ENCODE peak calls at places on chromosomes 2 and 18, in four cellular contexts. F is A549, V is K562, R is HepG2. N is an unnamed sample.

GRCh38 chr18:25351773-25352628 is at the start of gene ZNF521:
- DNase-seq in F (no peak), R (peak), V (peak), N (peak)

GRCh38 chr2:69559696-69560482 is 83.7 kb downstream of the AAK1 start:
- DNase-seq in R (peak), F (peak), V (peak), N (peak)

GRCh38 chr2:178241852-178242551 is 47.7 kb downstream of the OSBPL6 start:
- DNase-seq in R (no peak), V (no peak), F (peak), N (no peak)

GRCh38 chr18:75293591-75293990 is 83.0 kb downstream of the TSHZ1 start:
- DNase-seq in F (no peak), R (no peak), V (no peak), N (no peak)

GRCh38 chr2:239625106-239625845 is 224.5 kb upstream of the HDAC4 start:
- DNase-seq in F (no peak), V (no peak), R (no peak), N (no peak)

GRCh38 chr2:173623411-173624076 is 268.9 kb downstream of the CDCA7 start:
- DNase-seq in R (no peak), V (no peak), F (no peak), N (no peak)

GRCh38 chr18:39455300-39455699 is 1889.7 kb upstream of the CELF4 start:
- DNase-seq in V (no peak), R (peak), F (no peak), N (no peak)

GRCh38 chr2:3526871-3527270 is 7.5 kb upstream of the ADI1 start:
- DNase-seq in F (no peak), R (no peak), V (no peak), N (no peak)

GRCh38 chr18:7950380-7951143 is 383.4 kb downstream of the PTPRM start:
- DNase-seq in R (peak), V (peak), F (peak), N (no peak)

GRCh38 chr2:140502951-140503630 is 1627.7 kb downstream of the LRP1B start:
- DNase-seq in R (no peak), F (no peak), V (no peak), N (no peak)

GRCh38 chr2:232658217-232658785 is 24.9 kb downstream of the EFHD1 start:
- DNase-seq in F (no peak), R (no peak), V (peak), N (no peak)

GRCh38 chr18:31680836-31681568 is 3.4 kb downstream of the B4GALT6 start:
- DNase-seq in F (peak), R (no peak), V (peak), N (no peak)

GRCh38 chr18:79798346-79798998 is 734 bp downstream of the KCNG2 start:
- DNase-seq in V (no peak), R (no peak), F (no peak), N (peak)

GRCh38 chr18:28143725-28144124 is 33.2 kb downstream of the CDH2 start:
- DNase-seq in F (no peak), V (no peak), R (peak), N (no peak)

GRCh38 chr2:162103443-162104009 is 29.5 kb upstream of the DPP4 start:
- DNase-seq in F (no peak), R (no peak), V (no peak), N (no peak)

GRCh38 chr2:1990724-1991123 is 246.4 kb upstream of the PXDN start:
- DNase-seq in V (no peak), R (no peak), F (no peak), N (no peak)

GRCh38 chr18:36536426-36536825 is 238.9 kb downstream of the FHOD3 start:
- DNase-seq in V (no peak), F (no peak), R (no peak), N (peak)

GRCh38 chr18:2657788-2658458 is 2.4 kb downstream of the SMCHD1 start:
- DNase-seq in V (no peak), R (peak), F (no peak), N (no peak)

GRCh38 chr2:133780099-133780996 is 212.1 kb upstream of the NCKAP5 start:
- DNase-seq in F (peak), V (peak), R (peak), N (peak)

GRCh38 chr18:79805211-79805862 is 7.6 kb downstream of the KCNG2 start:
- DNase-seq in F (no peak), R (no peak), V (no peak), N (no peak)

GRCh38 chr2:88897718-88898117 is 206.2 kb downstream of the RPIA start:
- DNase-seq in V (no peak), R (no peak), F (no peak), N (no peak)

GRCh38 chr18:54381640-54382039 is 23.9 kb downstream of the C18orf54 start:
- DNase-seq in R (no peak), F (no peak), V (no peak), N (no peak)

GRCh38 chr18:77069931-77070330 is 62.7 kb downstream of the MBP start:
- DNase-seq in R (no peak), F (no peak), V (no peak), N (no peak)

GRCh38 chr2:14927021-14927564 is 294.6 kb downstream of the LRATD1 start:
- DNase-seq in V (no peak), R (peak), F (no peak), N (no peak)

GRCh38 chr2:151902829-151903228 is 74.6 kb upstream of the ARL5A start:
- DNase-seq in R (no peak), V (no peak), F (no peak), N (no peak)

GRCh38 chr18:45212186-45213039 is 402.9 kb upstream of the SLC14A2 start:
- DNase-seq in F (peak), R (peak), V (peak), N (peak)

GRCh38 chr2:146764301-146764700 is 1080.5 kb upstream of the ACVR2A start:
- DNase-seq in R (no peak), F (no peak), V (no peak), N (no peak)

GRCh38 chr2:120654383-120655134 is 81.1 kb upstream of the GLI2 start:
- DNase-seq in R (no peak), F (no peak), V (no peak), N (peak)

GRCh38 chr2:197675711-197676188 is 363 bp upstream of the RFTN2 start:
- DNase-seq in R (no peak), V (no peak), F (no peak), N (peak)

GRCh38 chr2:226721541-226721940 is 78.1 kb downstream of the IRS1 start:
- DNase-seq in F (no peak), R (no peak), V (no peak), N (no peak)

GRCh38 chr18:57439617-57439975 is 4.4 kb downstream of the ONECUT2 start:
- DNase-seq in F (no peak), V (no peak), R (no peak), N (peak)

GRCh38 chr2:232460171-232460570 is 4.2 kb downstream of the ALPI start:
- DNase-seq in F (no peak), R (no peak), V (no peak), N (no peak)

GRCh38 chr2:86788172-86788571 is 2.5 kb downstream of the CD8A start:
- DNase-seq in V (no peak), F (no peak), R (no peak), N (no peak)

GRCh38 chr18:80145191-80145799 is 36.2 kb downstream of the ADNP2 start:
- DNase-seq in V (no peak), F (no peak), R (no peak), N (no peak)

GRCh38 chr2:11764359-11764758 is 17.9 kb downstream of the LPIN1 start:
- DNase-seq in F (no peak), V (no peak), R (no peak), N (no peak)

GRCh38 chr2:8849322-8849721 is 11.9 kb upstream of the KIDINS220 start:
- DNase-seq in V (no peak), F (no peak), R (no peak), N (no peak)

GRCh38 chr2:238996331-238997136 is 148.6 kb downstream of the TWIST2 start:
- DNase-seq in F (no peak), R (no peak), V (no peak), N (no peak)

GRCh38 chr2:175698076-175698475 is 304.0 kb downstream of the LNPK start:
- DNase-seq in F (no peak), V (no peak), R (no peak), N (no peak)
- TF ChIP-seq USF2 in F (no peak), V (no peak), R (no peak), N (no peak)

GRCh38 chr2:117853316-117853715 is 38.8 kb downstream of the DDX18 start:
- DNase-seq in V (no peak), R (no peak), F (no peak), N (no peak)

GRCh38 chr2:117851969-117852368 is 37.5 kb downstream of the DDX18 start:
- DNase-seq in F (no peak), R (no peak), V (no peak), N (no peak)

GRCh38 chr2:117853873-117854272 is 39.4 kb downstream of the DDX18 start:
- DNase-seq in R (no peak), F (no peak), V (no peak), N (no peak)

GRCh38 chr2:117850461-117850860 is 36.0 kb downstream of the DDX18 start:
- DNase-seq in V (no peak), R (no peak), F (no peak), N (no peak)

DNA sequence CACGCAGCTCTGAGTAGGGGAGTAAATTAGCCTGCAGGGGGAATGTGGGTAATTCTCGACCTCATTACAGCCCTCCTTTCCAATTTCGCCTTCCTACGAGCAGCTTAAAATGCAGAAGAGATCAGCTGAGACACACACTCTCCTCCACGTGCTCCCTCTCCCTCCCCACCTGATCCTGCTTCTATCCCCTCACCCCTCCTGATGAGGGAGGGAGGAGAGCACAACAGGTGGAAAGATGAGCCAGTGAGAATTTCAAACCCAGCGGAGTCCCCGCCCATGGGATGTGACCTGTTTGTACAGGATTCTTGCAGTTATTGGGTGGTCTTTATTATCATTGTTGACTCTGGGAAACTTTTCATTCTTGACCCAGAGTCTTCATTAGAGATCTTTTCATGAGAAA is 35.5 kb downstream of the DDX18 start:
- DNase-seq in F (no peak), R (no peak), V (no peak), N (peak)
- TF ChIP-seq NR3C1 in F (no peak), R (no peak), V (no peak), N (no peak)

GRCh38 chr2:98572211-98572610 is 36.1 kb downstream of the COA5 start:
- DNase-seq in F (no peak), V (no peak), R (no peak), N (no peak)

GRCh38 chr2:98571796-98572195 is 36.5 kb downstream of the COA5 start:
- DNase-seq in V (no peak), R (no peak), F (no peak), N (no peak)

GRCh38 chr2:98571121-98571701 is 37.1 kb downstream of the COA5 start:
- DNase-seq in V (no peak), F (no peak), R (no peak), N (no peak)

GRCh38 chr2:98573426-98573825 is 34.9 kb downstream of the COA5 start:
- DNase-seq in R (no peak), F (no peak), V (no peak), N (no peak)

DNA sequence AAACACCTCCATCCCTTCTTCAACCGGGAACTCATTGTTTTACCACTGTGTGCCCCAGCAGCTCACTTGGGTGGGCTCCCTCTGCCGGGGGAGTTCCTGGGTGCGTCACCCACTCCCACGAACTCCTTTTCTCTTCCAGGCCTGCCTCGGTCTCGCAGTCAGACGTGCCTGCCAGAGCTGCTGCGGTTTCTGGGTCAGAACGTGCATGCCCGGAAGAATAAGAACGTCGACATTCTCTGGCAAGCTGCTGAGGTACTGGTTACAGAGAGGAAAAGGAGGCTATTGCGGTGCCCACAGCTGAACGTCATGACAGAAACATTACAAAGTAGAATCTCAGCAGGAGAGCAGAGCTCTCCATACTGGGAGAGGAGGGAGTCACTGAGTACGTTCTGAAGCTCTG is 35.6 kb downstream of the COA5 start:
- DNase-seq in F (no peak), R (no peak), V (no peak), N (no peak)
- TF ChIP-seq USF2 in F (no peak), R (no peak), V (no peak), N (no peak)

GRCh38 chr2:63842149-63843061 is 709 bp downstream of the UGP2 start:
- DNase-seq in F (peak), V (peak), R (peak), N (no peak)

GRCh38 chr2:63843093-63843492 is 1.4 kb downstream of the UGP2 start:
- DNase-seq in F (no peak), R (no peak), V (no peak), N (no peak)

GRCh38 chr2:63840785-63841253 is 877 bp upstream of the UGP2 start:
- DNase-seq in F (peak), R (peak), V (peak), N (peak)

GRCh38 chr2:63841254-63842022 is at the start of gene UGP2:
- DNase-seq in F (peak), R (peak), V (peak), N (peak)

GRCh38 chr2:63840081-63840784 is 1.5 kb upstream of the UGP2 start:
- DNase-seq in V (no peak), R (no peak), F (peak), N (peak)
- TF ChIP-seq NR3C1 in V (no peak), R (no peak), F (no peak), N (no peak)

GRCh38 chr2:37895135-37895534 is 30.0 kb upstream of the RMDN2 start:
- DNase-seq in V (no peak), F (no peak), R (no peak), N (no peak)

GRCh38 chr2:37893327-37893726 is 31.8 kb upstream of the RMDN2 start:
- DNase-seq in R (no peak), V (no peak), F (no peak), N (no peak)

GRCh38 chr2:37892436-37893114 is 32.5 kb upstream of the RMDN2 start:
- DNase-seq in R (no peak), V (no peak), F (no peak), N (no peak)

GRCh38 chr2:37894601-37895000 is 30.5 kb upstream of the RMDN2 start:
- DNase-seq in F (no peak), R (no peak), V (no peak), N (no peak)

DNA sequence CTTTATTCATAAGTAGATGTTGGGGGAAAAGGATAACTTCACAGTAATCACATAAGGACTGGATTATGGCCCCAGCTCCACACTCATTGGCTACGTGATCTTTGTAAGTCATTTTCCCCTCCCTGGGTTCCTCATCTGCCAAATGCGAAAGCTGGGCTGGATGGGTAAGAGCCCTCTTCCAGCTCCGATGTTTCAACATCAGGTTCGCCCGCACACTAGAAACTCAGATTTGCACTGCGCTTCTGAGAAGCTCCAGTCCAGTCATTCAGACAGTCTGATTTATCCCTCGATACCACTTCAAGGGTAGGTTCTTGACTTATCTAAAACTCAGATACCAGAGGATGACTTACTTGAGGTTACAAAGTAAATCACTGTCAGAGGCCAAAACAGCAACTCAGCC is 31.0 kb upstream of the RMDN2 start:
- DNase-seq in R (no peak), V (no peak), F (no peak), N (no peak)
- TF ChIP-seq USF2 in R (no peak), V (no peak), F (no peak), N (no peak)

GRCh38 chr2:80396276-80396675 is 91.7 kb upstream of the LRRTM1 start:
- DNase-seq in V (no peak), R (no peak), F (no peak), N (no peak)
- TF ChIP-seq NR3C1 in V (no peak), R (no peak), F (no peak), N (no peak)

DNA sequence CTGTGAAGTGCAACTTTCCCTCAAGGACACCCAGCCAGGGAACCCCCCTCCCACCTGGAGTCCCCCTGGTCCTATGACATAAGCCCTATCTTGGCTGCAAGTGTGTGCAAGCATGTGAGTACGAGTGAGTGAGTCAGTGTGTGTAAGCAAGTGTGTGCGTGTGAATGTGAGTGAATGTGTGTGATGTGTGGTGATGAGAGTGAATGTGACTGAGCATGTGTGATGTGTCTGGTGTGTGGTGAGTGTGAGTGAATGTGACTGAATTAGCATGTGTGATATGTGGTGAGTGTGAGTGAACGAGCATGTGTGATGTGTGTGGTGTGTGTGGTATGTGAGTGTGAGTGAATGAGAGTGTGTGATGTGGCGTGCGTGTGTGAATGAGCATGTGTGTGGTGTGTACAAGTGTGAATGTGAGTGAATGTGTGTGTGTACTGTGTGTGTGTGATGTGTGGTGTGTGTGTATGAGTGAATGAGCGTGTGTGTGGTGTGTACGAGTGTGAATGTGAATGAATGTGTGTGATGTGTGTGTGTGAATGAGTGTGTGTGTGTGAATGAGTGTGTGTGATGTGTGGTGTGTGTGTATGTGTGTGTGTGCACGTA is 68.8 kb upstream of the SMAD7 start:
- DNase-seq in F (no peak), R (no peak), V (no peak), N (no peak)
- TF ChIP-seq USF2 in F (no peak), R (no peak), V (no peak), N (no peak)

GRCh38 chr2:144847347-144848080 is 327.6 kb upstream of the ZEB2 start:
- DNase-seq in F (no peak), V (no peak), R (no peak), N (no peak)
- TF ChIP-seq NR3C1 in F (no peak), V (no peak), R (no peak), N (no peak)

GRCh38 chr2:85668857-85669142 is 801 bp upstream of the SFTPB start:
- DNase-seq in R (no peak), V (no peak), F (no peak), N (no peak)
- TF ChIP-seq USF2 in R (no peak), V (no peak), F (no peak), N (no peak)

GRCh38 chr2:65057391-65058052 is 1.3 kb downstream of the CEP68 start:
- DNase-seq in V (peak), R (peak), F (no peak), N (no peak)
- TF ChIP-seq NR3C1 in V (no peak), R (no peak), F (no peak), N (no peak)

N was measured in WTC11.